ENCODE peak calls at places on chromosomes 7 and 10, in six cellular contexts. F, T, I, O, Z and K are unnamed samples.

GRCh38 chr10:94000638-94001420 is 7.1 kb downstream of the PLCE1 start:
- DNase-seq in O (no peak), Z (no peak), F (no peak), I (no peak), T (no peak), K (no peak)

GRCh38 chr7:114903131-114903530 is 18.8 kb upstream of the MDFIC start:
- DNase-seq in I (no peak), F (no peak), T (no peak), Z (no peak), O (no peak), K (no peak)

GRCh38 chr10:72727128-72727527 is 35.2 kb downstream of the MCU start:
- DNase-seq in O (no peak), I (no peak), F (peak; percentile 15), T (no peak), Z (no peak), K (no peak)

GRCh38 chr7:134771889-134772288 is 7.5 kb upstream of the CALD1 start:
- DNase-seq in I (no peak), Z (no peak), T (no peak), O (no peak), F (no peak), K (no peak)

GRCh38 chr7:70583965-70584883 is 547.7 kb upstream of the GALNT17 start:
- DNase-seq in O (no peak), I (no peak), F (peak; percentile 70), Z (no peak), T (no peak), K (no peak)

GRCh38 chr7:34544621-34545020 is 113.4 kb upstream of the NPSR1 start:
- DNase-seq in T (no peak), Z (no peak), F (no peak), I (no peak), O (no peak), K (no peak)

GRCh38 chr7:26588511-26588910 is 275.9 kb downstream of the SKAP2 start:
- DNase-seq in O (no peak), T (no peak), Z (peak; percentile 9), F (no peak), I (no peak), K (no peak)

GRCh38 chr7:121306565-121306964 is 22.2 kb upstream of the WNT16 start:
- DNase-seq in I (no peak), T (no peak), O (no peak), F (no peak), Z (no peak), K (no peak)

GRCh38 chr7:47807756-47808155 is 140.5 kb downstream of the PKD1L1 start:
- DNase-seq in O (no peak), I (no peak), Z (no peak), F (no peak), T (no peak), K (no peak)

GRCh38 chr7:25857376-25858067 is 294.5 kb upstream of the NFE2L3 start:
- DNase-seq in O (no peak), F (peak; percentile 36), I (peak; percentile 73), Z (no peak), T (no peak), K (peak; percentile 75)

GRCh38 chr7:84455788-84456187 is 261.2 kb upstream of the SEMA3A start:
- DNase-seq in O (no peak), T (no peak), F (no peak), Z (no peak), I (no peak), K (no peak)

GRCh38 chr10:70774810-70775678 is 10.1 kb downstream of the TBATA start:
- DNase-seq in F (peak; percentile 12), T (peak; percentile 49), I (peak; percentile 53), Z (no peak), O (no peak), K (no peak)

GRCh38 chr7:16712916-16713315 is 40.6 kb upstream of the TSPAN13 start:
- DNase-seq in T (no peak), I (no peak), O (no peak), Z (no peak), F (no peak), K (no peak)

GRCh38 chr7:8435597-8436243 is 2.3 kb downstream of the NXPH1 start:
- DNase-seq in I (no peak), O (no peak), F (no peak), Z (no peak), T (no peak), K (no peak)

GRCh38 chr7:697259-697615 is 29.3 kb upstream of the DNAAF5 start:
- DNase-seq in O (no peak), F (no peak), I (no peak), T (no peak), Z (no peak), K (peak; percentile 62)

GRCh38 chr7:115561341-115562110 is 469.0 kb downstream of the TFEC start:
- DNase-seq in F (no peak), T (no peak), I (no peak), Z (no peak), O (no peak), K (no peak)

GRCh38 chr10:13904053-13904452 is 317.3 kb downstream of the PRPF18 start:
- DNase-seq in T (peak; percentile 59), O (no peak), I (peak; percentile 66), F (peak; percentile 25), Z (no peak), K (no peak)

GRCh38 chr10:28291881-28292297 is 11.0 kb downstream of the MPP7 start:
- DNase-seq in I (no peak), F (no peak), Z (no peak), O (peak; percentile 71), T (no peak), K (no peak)

GRCh38 chr10:86857097-86857825 is 100.2 kb downstream of the MMRN2 start:
- DNase-seq in O (no peak), F (no peak), Z (no peak), I (no peak), T (no peak), K (no peak)

GRCh38 chr7:1899201-1899600 is 229.1 kb downstream of the ELFN1 start:
- DNase-seq in Z (no peak), O (no peak), T (peak; percentile 40), I (no peak), F (peak; percentile 77), K (no peak)

GRCh38 chr7:90345548-90346319 is 782 bp upstream of the GTPBP10 start:
- DNase-seq in Z (peak; percentile 29), O (no peak), F (peak; percentile 39), I (no peak), T (no peak), K (no peak)

GRCh38 chr7:130154131-130154500 is 51.1 kb downstream of the TMEM209 start:
- DNase-seq in I (no peak), O (no peak), T (peak; percentile 74), F (no peak), Z (peak; percentile 23), K (no peak)

DNA sequence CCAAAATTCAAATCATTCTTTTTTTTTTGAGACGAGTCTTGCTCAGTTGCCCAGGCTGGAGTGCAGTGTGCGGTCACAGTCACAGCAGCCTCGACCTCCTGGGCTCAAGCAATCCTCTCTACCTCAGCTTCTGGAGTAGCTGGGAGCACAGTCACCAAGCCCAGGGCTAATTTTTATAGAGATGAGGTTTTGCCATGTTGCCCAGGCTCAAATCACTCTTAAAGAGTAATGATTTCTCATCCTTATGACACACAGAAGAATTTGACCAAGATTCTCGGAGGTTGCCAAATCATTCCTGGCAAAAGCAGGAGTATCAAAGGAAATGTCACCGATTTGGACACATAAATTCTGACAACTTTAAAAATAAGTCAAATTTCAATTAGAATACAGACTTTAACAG is 39.1 kb downstream of the SIRT1 start:
- DNase-seq in T (no peak), I (no peak), Z (no peak), F (no peak), O (no peak), K (no peak)
- H3K27ac ChIP-seq in T (no peak overlapping the region), I (no peak overlapping the region), Z (no peak overlapping the region), F (no peak overlapping the region), O (no peak overlapping the region), K (no peak overlapping the region)

DNA sequence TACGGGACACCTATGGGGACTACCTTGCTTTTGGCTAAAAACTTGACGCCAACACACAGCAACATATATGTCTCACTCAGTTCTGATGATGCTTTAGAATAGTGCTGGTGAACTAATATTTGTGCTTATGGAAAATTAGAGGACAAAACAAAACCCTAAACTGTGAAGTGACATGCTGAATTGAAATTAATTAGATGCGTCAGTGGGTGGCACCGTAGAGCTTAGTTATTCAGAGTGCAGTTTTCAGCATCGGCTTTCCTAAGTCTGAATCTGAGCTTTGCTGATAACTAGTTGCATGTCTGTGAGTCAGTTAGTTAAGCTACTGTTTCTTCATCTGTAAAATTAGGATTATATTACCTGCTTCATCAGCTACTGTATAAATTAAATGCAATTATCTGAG is 245.0 kb upstream of the SORCS1 start:
- DNase-seq in I (no peak), T (no peak), F (no peak), O (no peak), Z (peak; percentile 16), K (no peak)
- TF ChIP-seq CTCF in I (no peak), T (peak; percentile 23), F (peak; percentile 62), O (peak; percentile 13), Z (peak; percentile 31), K (no peak)

GRCh38 chr7:140397784-140398750 is at the start of gene SLC37A3:
- DNase-seq in Z (peak; percentile 88), I (peak; percentile 90), F (peak; percentile 99), O (peak; percentile 49), T (peak; percentile 91), K (peak; percentile 93)
- H3K27ac ChIP-seq in Z (no peak within 1 kb of the TSS), I (peak within 1 kb of the TSS; percentile 95), F (peak within 1 kb of the TSS; percentile 64), O (peak within 1 kb of the TSS; percentile 72), T (peak within 1 kb of the TSS; percentile 88), K (peak within 1 kb of the TSS; percentile 94)

GRCh38 chr10:32982293-32982709 is 24.3 kb upstream of the ITGB1 start:
- DNase-seq in O (no peak), Z (no peak), T (no peak), F (no peak), I (no peak), K (no peak)

GRCh38 chr10:32979041-32979440 is 21.0 kb upstream of the ITGB1 start:
- DNase-seq in O (no peak), T (no peak), I (no peak), Z (no peak), F (no peak), K (no peak)

GRCh38 chr10:32980242-32980557 is 22.2 kb upstream of the ITGB1 start:
- DNase-seq in I (no peak), O (no peak), T (no peak), F (no peak), Z (no peak), K (no peak)

GRCh38 chr10:32981760-32982159 is 23.7 kb upstream of the ITGB1 start:
- DNase-seq in I (no peak), O (no peak), T (no peak), F (no peak), Z (no peak), K (no peak)

DNA sequence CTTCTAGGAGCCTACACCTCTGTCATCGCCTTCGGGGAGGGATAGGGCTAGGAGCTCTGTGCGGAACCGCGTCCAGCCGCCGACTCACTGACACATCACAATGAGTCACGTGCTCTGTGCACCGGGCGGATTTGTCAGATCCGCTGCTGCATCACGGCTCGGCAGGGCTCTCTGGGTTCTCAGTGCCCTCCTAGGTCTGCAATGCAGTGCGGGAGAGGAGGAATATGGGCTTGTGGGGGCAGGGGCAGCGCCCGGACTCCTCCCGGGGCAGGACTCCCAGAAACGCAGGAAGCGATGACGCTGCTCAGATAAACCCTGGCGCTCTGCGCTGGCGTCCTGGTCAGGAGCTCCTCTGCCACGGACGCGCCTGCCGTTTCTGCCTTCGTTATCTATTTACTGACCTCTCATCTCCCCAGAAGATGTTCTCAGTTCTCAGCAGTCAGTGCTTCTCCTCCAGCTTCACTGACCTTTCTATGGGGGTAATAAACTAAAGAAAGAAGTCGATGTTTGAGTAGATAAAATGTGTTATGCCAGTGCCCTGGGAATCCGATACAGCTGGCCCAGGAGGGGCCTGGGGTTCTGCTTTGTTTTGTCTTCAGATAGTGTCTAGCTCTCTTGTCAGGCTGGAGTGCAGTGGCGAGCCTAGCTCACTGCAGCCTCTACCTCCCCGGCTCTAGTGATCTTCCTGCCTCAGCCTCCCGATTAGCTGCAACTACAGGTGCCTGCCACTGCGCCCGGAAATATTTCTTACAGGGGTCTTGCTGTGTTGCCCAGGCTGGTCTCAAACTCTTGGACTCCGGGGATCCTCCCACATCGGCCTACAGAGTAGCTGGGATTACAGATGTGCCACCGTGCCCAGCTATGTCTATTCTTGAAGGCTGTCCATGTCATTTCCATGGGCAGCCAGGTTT is 22.8 kb upstream of the ITGB1 start:
- DNase-seq in Z (peak; percentile 92), F (peak; percentile 81), O (peak; percentile 96), I (peak; percentile 95), T (peak; percentile 93), K (peak; percentile 98)
- TF ChIP-seq CTCF in Z (peak; percentile 14), F (no peak), O (peak; percentile 35), I (peak; percentile 14), T (no peak), K (no peak)